ENCODE peak calls at places on chromosome 3, in ten cellular contexts. One of them, this sample, is unnamed.
A peak's percentile ranks its signal among the peaks of the same experiment; 100 is the strongest.

GRCh38 chr3:17655743-17656142 is 86.7 kb downstream of the TBC1D5 start:
- DNase-seq in pancreas: no peak
- DNase-seq in left lung: no peak
- DNase-seq in endothelial cell of umbilical vein: no peak
- DNase-seq in neural progenitor cell: no peak
- DNase-seq in osteoblast: no peak
- DNase-seq in tibial artery: no peak
- DNase-seq in OCI-LY7: no peak
- DNase-seq in spleen: no peak
- DNase-seq in heart left ventricle: no peak
- DNase-seq in this sample: no peak

GRCh38 chr3:160673188-160673587 is 3.8 kb upstream of the ARL14 start:
- DNase-seq in pancreas: no peak
- DNase-seq in left lung: no peak
- DNase-seq in endothelial cell of umbilical vein: no peak
- DNase-seq in neural progenitor cell: no peak
- DNase-seq in osteoblast: no peak
- DNase-seq in tibial artery: no peak
- DNase-seq in OCI-LY7: no peak
- DNase-seq in spleen: no peak
- DNase-seq in heart left ventricle: no peak
- DNase-seq in this sample: no peak

GRCh38 chr3:107329088-107329487 is 48.2 kb upstream of the CCDC54 start:
- DNase-seq in pancreas: no peak
- DNase-seq in left lung: no peak
- DNase-seq in endothelial cell of umbilical vein: no peak
- DNase-seq in neural progenitor cell: no peak
- DNase-seq in osteoblast: no peak
- DNase-seq in tibial artery: no peak
- DNase-seq in OCI-LY7: no peak
- DNase-seq in spleen: no peak
- DNase-seq in heart left ventricle: no peak
- DNase-seq in this sample: no peak

GRCh38 chr3:190077646-190078045 is 43.1 kb downstream of the P3H2 start:
- DNase-seq in pancreas: no peak
- DNase-seq in left lung: no peak
- DNase-seq in endothelial cell of umbilical vein: no peak
- DNase-seq in neural progenitor cell: no peak
- DNase-seq in osteoblast: no peak
- DNase-seq in tibial artery: no peak
- DNase-seq in OCI-LY7: no peak
- DNase-seq in spleen: no peak
- DNase-seq in heart left ventricle: no peak
- DNase-seq in this sample: no peak

GRCh38 chr3:31903686-31904431 is 77.2 kb downstream of the OSBPL10 start:
- DNase-seq in pancreas: no peak
- DNase-seq in left lung: no peak
- DNase-seq in endothelial cell of umbilical vein: no peak
- DNase-seq in neural progenitor cell: no peak
- DNase-seq in osteoblast: no peak
- DNase-seq in tibial artery: no peak
- DNase-seq in OCI-LY7: peak; percentile 50
- DNase-seq in spleen: no peak
- DNase-seq in heart left ventricle: no peak
- DNase-seq in this sample: no peak

GRCh38 chr3:72993391-72993790 is 3.2 kb upstream of the PPP4R2 start:
- DNase-seq in pancreas: no peak
- DNase-seq in left lung: no peak
- DNase-seq in endothelial cell of umbilical vein: no peak
- DNase-seq in neural progenitor cell: no peak
- DNase-seq in osteoblast: no peak
- DNase-seq in tibial artery: no peak
- DNase-seq in OCI-LY7: no peak
- DNase-seq in spleen: no peak
- DNase-seq in heart left ventricle: no peak
- DNase-seq in this sample: no peak

GRCh38 chr3:127598841-127599570 is 795 bp downstream of the MCM2 start:
- DNase-seq in pancreas: no peak
- DNase-seq in left lung: no peak
- DNase-seq in endothelial cell of umbilical vein: no peak
- DNase-seq in neural progenitor cell: no peak
- DNase-seq in osteoblast: peak; percentile 68
- DNase-seq in tibial artery: no peak
- DNase-seq in OCI-LY7: peak; percentile 24
- DNase-seq in spleen: no peak
- DNase-seq in heart left ventricle: no peak
- DNase-seq in this sample: no peak

GRCh38 chr3:124552224-124552623 is 178.0 kb upstream of the UMPS start:
- DNase-seq in pancreas: peak; percentile 74
- DNase-seq in left lung: no peak
- DNase-seq in endothelial cell of umbilical vein: peak; percentile 22
- DNase-seq in neural progenitor cell: no peak
- DNase-seq in osteoblast: no peak
- DNase-seq in tibial artery: no peak
- DNase-seq in OCI-LY7: no peak
- DNase-seq in spleen: no peak
- DNase-seq in heart left ventricle: no peak
- DNase-seq in this sample: no peak

GRCh38 chr3:64916192-64916798 is 228.5 kb upstream of the ADAMTS9 start:
- DNase-seq in pancreas: no peak
- DNase-seq in left lung: no peak
- DNase-seq in endothelial cell of umbilical vein: no peak
- DNase-seq in neural progenitor cell: no peak
- DNase-seq in osteoblast: no peak
- DNase-seq in tibial artery: no peak
- DNase-seq in OCI-LY7: no peak
- DNase-seq in spleen: no peak
- DNase-seq in heart left ventricle: no peak
- DNase-seq in this sample: no peak

GRCh38 chr3:175702956-175703355 is 843.8 kb downstream of the NAALADL2 start:
- DNase-seq in pancreas: no peak
- DNase-seq in left lung: no peak
- DNase-seq in endothelial cell of umbilical vein: no peak
- DNase-seq in neural progenitor cell: no peak
- DNase-seq in osteoblast: no peak
- DNase-seq in tibial artery: no peak
- DNase-seq in OCI-LY7: no peak
- DNase-seq in spleen: no peak
- DNase-seq in heart left ventricle: no peak
- DNase-seq in this sample: no peak

GRCh38 chr3:11459147-11459837 is 184.4 kb downstream of the VGLL4 start:
- DNase-seq in pancreas: no peak
- DNase-seq in left lung: no peak
- DNase-seq in endothelial cell of umbilical vein: peak; percentile 47
- DNase-seq in neural progenitor cell: no peak
- DNase-seq in osteoblast: peak; percentile 83
- DNase-seq in tibial artery: no peak
- DNase-seq in OCI-LY7: no peak
- DNase-seq in spleen: no peak
- DNase-seq in heart left ventricle: no peak
- DNase-seq in this sample: no peak

GRCh38 chr3:155086041-155086440 is 5.9 kb downstream of the MME start:
- DNase-seq in pancreas: no peak
- DNase-seq in left lung: no peak
- DNase-seq in endothelial cell of umbilical vein: no peak
- DNase-seq in neural progenitor cell: no peak
- DNase-seq in osteoblast: no peak
- DNase-seq in tibial artery: no peak
- DNase-seq in OCI-LY7: no peak
- DNase-seq in spleen: no peak
- DNase-seq in heart left ventricle: no peak
- DNase-seq in this sample: no peak

GRCh38 chr3:20912406-20912805 is 726.4 kb upstream of the SGO1 start:
- DNase-seq in pancreas: no peak
- DNase-seq in left lung: no peak
- DNase-seq in endothelial cell of umbilical vein: no peak
- DNase-seq in neural progenitor cell: no peak
- DNase-seq in osteoblast: no peak
- DNase-seq in tibial artery: no peak
- DNase-seq in OCI-LY7: no peak
- DNase-seq in spleen: no peak
- DNase-seq in heart left ventricle: no peak
- DNase-seq in this sample: no peak

GRCh38 chr3:20914260-20914659 is 728.3 kb upstream of the SGO1 start:
- DNase-seq in pancreas: no peak
- DNase-seq in left lung: no peak
- DNase-seq in endothelial cell of umbilical vein: no peak
- DNase-seq in neural progenitor cell: no peak
- DNase-seq in osteoblast: no peak
- DNase-seq in tibial artery: no peak
- DNase-seq in OCI-LY7: no peak
- DNase-seq in spleen: no peak
- DNase-seq in heart left ventricle: no peak
- DNase-seq in this sample: no peak

GRCh38 chr3:20916966-20917606 is 731.1 kb upstream of the SGO1 start:
- DNase-seq in pancreas: no peak
- DNase-seq in left lung: no peak
- DNase-seq in endothelial cell of umbilical vein: no peak
- DNase-seq in neural progenitor cell: no peak
- DNase-seq in osteoblast: no peak
- DNase-seq in tibial artery: no peak
- DNase-seq in OCI-LY7: no peak
- DNase-seq in spleen: no peak
- DNase-seq in heart left ventricle: no peak
- DNase-seq in this sample: no peak
- TF ChIP-seq CTCF in pancreas: no peak
- TF ChIP-seq CTCF in left lung: no peak
- TF ChIP-seq CTCF in endothelial cell of umbilical vein: no peak
- TF ChIP-seq CTCF in neural progenitor cell: no peak
- TF ChIP-seq CTCF in osteoblast: no peak
- TF ChIP-seq CTCF in tibial artery: no peak
- TF ChIP-seq CTCF in OCI-LY7: no peak
- TF ChIP-seq CTCF in spleen: no peak
- TF ChIP-seq CTCF in heart left ventricle: no peak
- TF ChIP-seq CTCF in this sample: no peak

DNA sequence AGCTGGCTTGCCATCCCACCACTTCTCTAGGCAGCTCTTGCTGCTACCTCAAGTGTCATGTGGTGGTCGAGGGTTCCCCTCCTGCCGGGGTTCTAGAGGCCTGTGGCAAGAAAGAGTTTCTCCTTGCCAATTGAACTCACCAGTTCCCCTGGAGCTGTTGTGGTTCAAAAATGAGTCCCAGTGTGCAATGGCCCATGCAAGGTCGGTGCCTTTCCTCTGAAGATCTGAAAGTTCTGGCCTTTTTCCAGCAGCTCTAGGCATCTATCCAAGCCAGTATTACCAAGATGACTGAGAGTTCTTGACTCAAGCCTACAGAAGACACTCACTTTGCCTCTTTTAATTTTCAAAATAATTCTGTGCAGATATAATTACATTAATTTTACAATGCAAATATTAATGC is 163.6 kb downstream of the KCNMB2 start:
- DNase-seq in pancreas: no peak
- DNase-seq in left lung: no peak
- DNase-seq in endothelial cell of umbilical vein: no peak
- DNase-seq in neural progenitor cell: no peak
- DNase-seq in osteoblast: peak; percentile 26
- DNase-seq in tibial artery: no peak
- DNase-seq in OCI-LY7: no peak
- DNase-seq in spleen: no peak
- DNase-seq in heart left ventricle: no peak
- DNase-seq in this sample: peak; percentile 46
- H3K9me3 ChIP-seq in pancreas: no peaks in the 10 kb centered on the region
- H3K9me3 ChIP-seq in left lung: peaks cover 35% of the 10 kb centered on the region
- H3K9me3 ChIP-seq in endothelial cell of umbilical vein: no peaks in the 10 kb centered on the region
- H3K9me3 ChIP-seq in neural progenitor cell: no peaks in the 10 kb centered on the region
- H3K9me3 ChIP-seq in osteoblast: no peaks in the 10 kb centered on the region
- H3K9me3 ChIP-seq in tibial artery: peaks cover 13% of the 10 kb centered on the region
- H3K9me3 ChIP-seq in OCI-LY7: no peaks in the 10 kb centered on the region
- H3K9me3 ChIP-seq in spleen: no peaks in the 10 kb centered on the region
- H3K9me3 ChIP-seq in heart left ventricle: peaks cover 21% of the 10 kb centered on the region
- H3K9me3 ChIP-seq in this sample: peaks cover 8% of the 10 kb centered on the region

GRCh38 chr3:27976933-27977332 is 254.8 kb upstream of the EOMES start:
- DNase-seq in pancreas: no peak
- DNase-seq in left lung: no peak
- DNase-seq in endothelial cell of umbilical vein: no peak
- DNase-seq in neural progenitor cell: no peak
- DNase-seq in osteoblast: no peak
- DNase-seq in tibial artery: peak; percentile 23
- DNase-seq in OCI-LY7: no peak
- DNase-seq in spleen: no peak
- DNase-seq in heart left ventricle: no peak
- DNase-seq in this sample: no peak
- H3K4me3 ChIP-seq in pancreas: no peak overlapping the region
- H3K4me3 ChIP-seq in left lung: no peak overlapping the region
- H3K4me3 ChIP-seq in endothelial cell of umbilical vein: no peak overlapping the region
- H3K4me3 ChIP-seq in neural progenitor cell: no peak overlapping the region
- H3K4me3 ChIP-seq in osteoblast: no peak overlapping the region
- H3K4me3 ChIP-seq in tibial artery: no peak overlapping the region
- H3K4me3 ChIP-seq in OCI-LY7: no peak overlapping the region
- H3K4me3 ChIP-seq in spleen: no peak overlapping the region
- H3K4me3 ChIP-seq in heart left ventricle: no peak overlapping the region
- H3K4me3 ChIP-seq in this sample: no peak overlapping the region

DNA sequence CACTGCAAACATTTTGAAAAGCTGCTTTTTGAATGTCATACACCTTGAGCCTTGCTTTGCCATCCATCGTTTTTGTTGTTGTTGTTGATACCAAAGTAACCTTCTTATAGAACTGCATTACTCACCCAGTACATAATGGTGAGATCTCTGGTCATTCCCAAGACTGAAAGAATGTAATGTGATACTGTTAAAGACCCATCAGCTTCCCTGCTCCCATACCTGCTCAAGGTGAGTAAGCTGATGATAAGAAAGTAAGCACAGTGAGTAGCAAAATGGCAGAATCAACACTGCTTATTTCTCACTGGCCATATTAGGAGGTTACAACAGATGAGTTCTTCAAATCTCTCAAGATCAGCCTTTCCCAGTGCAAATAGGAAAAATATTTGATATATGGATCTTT is 89.8 kb downstream of the CADPS start:
- DNase-seq in pancreas: no peak
- DNase-seq in left lung: no peak
- DNase-seq in endothelial cell of umbilical vein: no peak
- DNase-seq in neural progenitor cell: no peak
- DNase-seq in osteoblast: no peak
- DNase-seq in tibial artery: no peak
- DNase-seq in OCI-LY7: no peak
- DNase-seq in spleen: no peak
- DNase-seq in heart left ventricle: no peak
- DNase-seq in this sample: no peak
- TF ChIP-seq CTCF in pancreas: no peak
- TF ChIP-seq CTCF in left lung: no peak
- TF ChIP-seq CTCF in endothelial cell of umbilical vein: no peak
- TF ChIP-seq CTCF in neural progenitor cell: no peak
- TF ChIP-seq CTCF in osteoblast: no peak
- TF ChIP-seq CTCF in tibial artery: no peak
- TF ChIP-seq CTCF in OCI-LY7: no peak
- TF ChIP-seq CTCF in spleen: no peak
- TF ChIP-seq CTCF in heart left ventricle: no peak
- TF ChIP-seq CTCF in this sample: no peak

This sample was measured in upper lobe of right lung.